ENCODE peak calls at places on chromosomes 6 and 20, in six cellular contexts. E is iris pigment epithelial cell; Z is type B pancreatic cell; A is SW 1271; U is stimulated activated CD4-positive, alpha-beta T cell treated with anti-CD3 and anti-CD28 coated beads, TNF-alpha, amount 100 ng/mL, for 48 hours; R is mesothelial cell of epicardium. S is an unnamed sample.

GRCh38 chr20:24718696-24719095 is 230.4 kb upstream of the CST7 start:
- DNase-seq in E (no peak), Z (no peak), A (no peak), U (no peak), R (no peak), S (peak; percentile 34)

GRCh38 chr6:92341224-92341623 is 1078.1 kb downstream of the EPHA7 start:
- DNase-seq in E (peak; percentile 21), Z (no peak), A (no peak), U (no peak), R (no peak), S (no peak)

GRCh38 chr6:28758046-28758817 is 165.6 kb downstream of the TRIM27 start:
- DNase-seq in E (peak; percentile 88), Z (no peak), A (peak; percentile 23), U (no peak), R (no peak), S (peak; percentile 77)

GRCh38 chr6:46963039-46963438 is 41.3 kb upstream of the ADGRF5 start:
- DNase-seq in E (no peak), Z (no peak), A (no peak), U (no peak), R (no peak), S (no peak)

GRCh38 chr6:89828988-89829590 is 591 bp upstream of the CASP8AP2 start:
- DNase-seq in E (peak; percentile 13), Z (no peak), A (no peak), U (no peak), R (no peak), S (no peak)

GRCh38 chr6:34154668-34155447 is 9.0 kb upstream of the GRM4 start:
- DNase-seq in E (peak; percentile 40), Z (peak; percentile 90), A (no peak), U (peak; percentile 59), R (peak; percentile 89), S (no peak)

GRCh38 chr20:34574861-34575260 is 16.3 kb downstream of the MAP1LC3A start:
- DNase-seq in E (no peak), Z (peak; percentile 32), A (no peak), U (no peak), R (no peak), S (no peak)

GRCh38 chr20:33852971-33853813 is 42.0 kb downstream of the CHMP4B start:
- DNase-seq in E (no peak), Z (no peak), A (no peak), U (no peak), R (no peak), S (no peak)

GRCh38 chr6:90284236-90284744 is 12.4 kb downstream of the BACH2 start:
- DNase-seq in E (peak; percentile 98), Z (no peak), A (peak; percentile 43), U (no peak), R (no peak), S (no peak)

GRCh38 chr6:95408111-95408510 is 169.2 kb upstream of the MANEA start:
- DNase-seq in E (no peak), Z (no peak), A (no peak), U (no peak), R (no peak), S (no peak)

GRCh38 chr6:146785001-146785585 is 186.3 kb downstream of the ADGB start:
- DNase-seq in E (peak; percentile 53), Z (no peak), A (peak; percentile 7), U (peak; percentile 29), R (no peak), S (no peak)

GRCh38 chr20:56247954-56248782 is at the start of gene MC3R:
- DNase-seq in E (peak; percentile 24), Z (no peak), A (no peak), U (peak; percentile 8), R (no peak), S (peak; percentile 74)

GRCh38 chr20:50913976-50914375 is 17.3 kb downstream of the ADNP start:
- DNase-seq in E (peak; percentile 90), Z (no peak), A (peak; percentile 39), U (no peak), R (no peak), S (no peak)

GRCh38 chr6:118356054-118356453 is 192.0 kb upstream of the PLN start:
- DNase-seq in E (peak; percentile 19), Z (no peak), A (no peak), U (no peak), R (no peak), S (no peak)

GRCh38 chr6:144314003-144314485 is 28.9 kb downstream of the UTRN start:
- DNase-seq in E (peak; percentile 81), Z (no peak), A (no peak), U (no peak), R (no peak), S (no peak)

GRCh38 chr6:48098923-48099322 is 12.1 kb downstream of the PTCHD4 start:
- DNase-seq in E (no peak), Z (no peak), A (no peak), U (no peak), R (no peak), S (no peak)

GRCh38 chr20:51368461-51369211 is 173.9 kb downstream of the NFATC2 start:
- DNase-seq in E (no peak), Z (no peak), A (no peak), U (no peak), R (no peak), S (no peak)

GRCh38 chr6:106608080-106608668 is 21.1 kb downstream of the RTN4IP1 start:
- DNase-seq in E (peak; percentile 77), Z (no peak), A (no peak), U (peak; percentile 12), R (no peak), S (no peak)

GRCh38 chr20:34709836-34710567 is 5.9 kb downstream of the TP53INP2 start:
- DNase-seq in E (peak; percentile 65), Z (peak; percentile 79), A (peak; percentile 90), U (peak; percentile 27), R (peak; percentile 75), S (no peak)

GRCh38 chr20:5920581-5920980 is 29.8 kb downstream of the TRMT6 start:
- DNase-seq in E (no peak), Z (no peak), A (no peak), U (no peak), R (no peak), S (no peak)

GRCh38 chr20:47167846-47168245 is 188.7 kb downstream of the ZMYND8 start:
- DNase-seq in E (no peak), Z (no peak), A (no peak), U (no peak), R (no peak), S (no peak)

GRCh38 chr6:18147160-18147559 is 7.7 kb downstream of the TPMT start:
- DNase-seq in E (peak; percentile 49), Z (no peak), A (no peak), U (no peak), R (no peak), S (no peak)

GRCh38 chr6:73504160-73504559 is 16.7 kb downstream of the EEF1A1 start:
- DNase-seq in E (no peak), Z (no peak), A (no peak), U (no peak), R (no peak), S (no peak)

GRCh38 chr6:34389034-34389433 is 3.4 kb downstream of the NUDT3 start:
- DNase-seq in E (no peak), Z (no peak), A (no peak), U (no peak), R (no peak), S (no peak)

GRCh38 chr6:17032595-17033591 is 69.0 kb upstream of the STMND1 start:
- DNase-seq in E (peak; percentile 93), Z (no peak), A (no peak), U (no peak), R (peak; percentile 72), S (no peak)

GRCh38 chr6:27651371-27651732 is 178.4 kb upstream of the ZNF184 start:
- DNase-seq in E (peak; percentile 50), Z (no peak), A (no peak), U (no peak), R (no peak), S (no peak)

GRCh38 chr20:2820084-2820895 is 4.1 kb downstream of the TMEM239 start:
- DNase-seq in E (peak; percentile 60), Z (peak; percentile 68), A (no peak), U (no peak), R (peak; percentile 59), S (no peak)

GRCh38 chr20:20367681-20368413 is at the start of gene INSM1:
- DNase-seq in E (no peak), Z (no peak), A (no peak), U (no peak), R (no peak), S (no peak)

GRCh38 chr20:2248837-2249236 is 47.0 kb upstream of the TGM3 start:
- DNase-seq in E (no peak), Z (no peak), A (no peak), U (no peak), R (no peak), S (no peak)

GRCh38 chr20:49450281-49450707 is 32.2 kb downstream of the KCNB1 start:
- DNase-seq in E (no peak), Z (no peak), A (no peak), U (no peak), R (no peak), S (no peak)

GRCh38 chr6:104956663-104957294 is at the start of gene LIN28B:
- DNase-seq in E (no peak), Z (no peak), A (no peak), U (no peak), R (no peak), S (no peak)

GRCh38 chr20:11178946-11179654 is 505.3 kb upstream of the JAG1 start:
- DNase-seq in E (peak; percentile 92), Z (no peak), A (peak; percentile 29), U (no peak), R (no peak), S (no peak)

S was measured in H1.